ENCODE peak calls at places on chromosomes 16 and 17, in six cellular contexts. A, B, L, Z, O and Q are unnamed samples.

GRCh38 chr17:82450357-82451106 is at the start of gene CYBC1:
- DNase-seq in A (peak; percentile 96), B (peak; percentile 96), L (peak; percentile 91), Z (peak; percentile 86), O (peak; percentile 96), Q (peak; percentile 88)

GRCh38 chr16:53915452-53916160 is 211.7 kb downstream of the FTO start:
- DNase-seq in A (no peak), B (no peak), L (no peak), Z (no peak), O (no peak), Q (no peak)

GRCh38 chr17:55432358-55433028 is 10.9 kb upstream of the MMD start:
- DNase-seq in A (peak; percentile 51), B (no peak), L (no peak), Z (no peak), O (no peak), Q (peak; percentile 39)

GRCh38 chr16:84284168-84284722 is 10.4 kb upstream of the WFDC1 start:
- DNase-seq in A (peak; percentile 33), B (no peak), L (no peak), Z (no peak), O (peak; percentile 76), Q (peak; percentile 20)

GRCh38 chr16:26983426-26983825 is 83.3 kb upstream of the C16orf82 start:
- DNase-seq in A (no peak), B (no peak), L (no peak), Z (no peak), O (no peak), Q (peak; percentile 75)

GRCh38 chr17:78783711-78784396 is 1.8 kb upstream of the CYTH1 start:
- DNase-seq in A (no peak), B (peak; percentile 58), L (no peak), Z (no peak), O (no peak), Q (no peak)

GRCh38 chr17:27446569-27447301 is 9.5 kb upstream of the KSR1 start:
- DNase-seq in A (peak; percentile 99), B (no peak), L (no peak), Z (no peak), O (no peak), Q (peak; percentile 71)

GRCh38 chr17:207775-208174 is 26.3 kb upstream of the DOC2B start:
- DNase-seq in A (no peak), B (no peak), L (no peak), Z (no peak), O (no peak), Q (no peak)

GRCh38 chr17:51765558-51766145 is 392.9 kb downstream of the CA10 start:
- DNase-seq in A (no peak), B (no peak), L (no peak), Z (no peak), O (no peak), Q (no peak)

GRCh38 chr17:41308251-41308917 is 725 bp downstream of the KRTAP16-1 start:
- DNase-seq in A (no peak), B (no peak), L (peak; percentile 63), Z (peak; percentile 40), O (peak; percentile 71), Q (peak; percentile 58)

GRCh38 chr17:74759941-74760340 is 11.5 kb downstream of the NHERF1 start:
- DNase-seq in A (no peak), B (no peak), L (no peak), Z (no peak), O (no peak), Q (no peak)